ENCODE peak calls at places on chromosomes 12 and 14, in six cellular contexts. One of them, this sample, is unnamed. For H3K4me1, the result is how much of the 10 kb centered on the place peaks cover.

GRCh38 chr12:98725481-98726247 is 80.6 kb downstream of the APAF1 start:
- DNase-seq in neuronal stem cell: peak
- DNase-seq in neural progenitor cell: peak
- DNase-seq in aorta: no peak
- DNase-seq in OCI-LY7: peak
- DNase-seq in GM23338: peak
- DNase-seq in this sample: peak

GRCh38 chr12:68896881-68897540 is 36.0 kb downstream of the CPM start:
- DNase-seq in neural progenitor cell: no peak
- DNase-seq in OCI-LY7: peak
- DNase-seq in neuronal stem cell: no peak
- DNase-seq in aorta: no peak
- DNase-seq in GM23338: no peak
- DNase-seq in this sample: peak

GRCh38 chr12:1566449-1567135 is 27.8 kb downstream of the FBXL14 start:
- DNase-seq in GM23338: peak
- DNase-seq in OCI-LY7: no peak
- DNase-seq in aorta: no peak
- DNase-seq in neuronal stem cell: no peak
- DNase-seq in neural progenitor cell: peak
- DNase-seq in this sample: no peak

GRCh38 chr12:51941011-51941561 is 10.4 kb upstream of the ACVR1B start:
- DNase-seq in GM23338: peak
- DNase-seq in aorta: no peak
- DNase-seq in OCI-LY7: no peak
- DNase-seq in neuronal stem cell: no peak
- DNase-seq in neural progenitor cell: peak
- DNase-seq in this sample: peak

GRCh38 chr14:31122098-31122611 is 85.4 kb downstream of the HECTD1 start:
- DNase-seq in OCI-LY7: no peak
- DNase-seq in neural progenitor cell: no peak
- DNase-seq in aorta: no peak
- DNase-seq in neuronal stem cell: no peak
- DNase-seq in GM23338: no peak
- DNase-seq in this sample: no peak

GRCh38 chr12:23376238-23376637 is 573.2 kb downstream of the SOX5 start:
- DNase-seq in aorta: no peak
- DNase-seq in OCI-LY7: no peak
- DNase-seq in GM23338: peak
- DNase-seq in neuronal stem cell: no peak
- DNase-seq in neural progenitor cell: peak
- DNase-seq in this sample: no peak

GRCh38 chr14:52013984-52014600 is 24.7 kb downstream of the RTRAF start:
- DNase-seq in neuronal stem cell: no peak
- DNase-seq in neural progenitor cell: peak
- DNase-seq in OCI-LY7: peak
- DNase-seq in GM23338: peak
- DNase-seq in aorta: no peak
- DNase-seq in this sample: peak

GRCh38 chr14:91237219-91237618 is 7.3 kb downstream of the GPR68 start:
- DNase-seq in OCI-LY7: no peak
- DNase-seq in GM23338: no peak
- DNase-seq in neuronal stem cell: no peak
- DNase-seq in aorta: no peak
- DNase-seq in neural progenitor cell: no peak
- DNase-seq in this sample: no peak

GRCh38 chr14:87894920-87895319 is 98.1 kb downstream of the GALC start:
- DNase-seq in neural progenitor cell: no peak
- DNase-seq in OCI-LY7: no peak
- DNase-seq in GM23338: no peak
- DNase-seq in aorta: no peak
- DNase-seq in neuronal stem cell: no peak
- DNase-seq in this sample: no peak

GRCh38 chr12:129127771-129128170 is 274.5 kb downstream of the GLT1D1 start:
- DNase-seq in neuronal stem cell: no peak
- DNase-seq in OCI-LY7: no peak
- DNase-seq in GM23338: no peak
- DNase-seq in aorta: no peak
- DNase-seq in neural progenitor cell: no peak
- DNase-seq in this sample: no peak

GRCh38 chr14:61569783-61570182 is 125.5 kb upstream of the HIF1A start:
- DNase-seq in OCI-LY7: peak
- DNase-seq in aorta: no peak
- DNase-seq in neural progenitor cell: no peak
- DNase-seq in GM23338: no peak
- DNase-seq in neuronal stem cell: no peak
- DNase-seq in this sample: no peak

GRCh38 chr12:18262514-18262913 is 1.2 kb downstream of the PIK3C2G start:
- DNase-seq in neural progenitor cell: no peak
- DNase-seq in neuronal stem cell: no peak
- DNase-seq in GM23338: no peak
- DNase-seq in aorta: no peak
- DNase-seq in OCI-LY7: no peak
- DNase-seq in this sample: no peak

GRCh38 chr12:88952543-88952942 is 372.3 kb upstream of the KITLG start:
- DNase-seq in neuronal stem cell: no peak
- DNase-seq in OCI-LY7: no peak
- DNase-seq in aorta: no peak
- DNase-seq in neural progenitor cell: no peak
- DNase-seq in GM23338: no peak
- DNase-seq in this sample: no peak

GRCh38 chr12:88953029-88953586 is 372.8 kb upstream of the KITLG start:
- DNase-seq in GM23338: no peak
- DNase-seq in OCI-LY7: no peak
- DNase-seq in neuronal stem cell: no peak
- DNase-seq in aorta: no peak
- DNase-seq in neural progenitor cell: no peak
- DNase-seq in this sample: no peak

GRCh38 chr12:88958153-88958552 is 377.9 kb upstream of the KITLG start:
- DNase-seq in aorta: no peak
- DNase-seq in GM23338: peak
- DNase-seq in neuronal stem cell: no peak
- DNase-seq in OCI-LY7: no peak
- DNase-seq in neural progenitor cell: no peak
- DNase-seq in this sample: no peak

GRCh38 chr12:88957358-88957757 is 377.1 kb upstream of the KITLG start:
- DNase-seq in GM23338: no peak
- DNase-seq in neural progenitor cell: no peak
- DNase-seq in neuronal stem cell: no peak
- DNase-seq in aorta: no peak
- DNase-seq in OCI-LY7: no peak
- DNase-seq in this sample: no peak

DNA sequence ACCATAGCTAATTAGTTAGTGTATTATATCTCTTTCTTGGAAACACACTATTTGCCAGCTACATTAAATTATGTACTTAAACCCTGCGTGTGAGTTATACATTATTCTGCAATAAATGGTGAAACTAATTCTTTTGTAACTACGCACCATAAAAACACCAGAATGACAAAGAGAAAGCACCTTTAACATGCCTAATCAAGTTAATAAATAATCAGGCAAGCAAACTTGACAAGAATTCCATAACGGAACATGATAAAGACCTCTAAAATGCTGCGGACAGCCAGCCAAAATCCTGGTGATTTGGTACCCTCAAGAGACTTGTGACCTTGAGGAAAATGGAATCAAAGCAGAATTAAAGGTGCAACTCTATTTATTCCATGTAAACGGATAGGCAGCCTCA is 375.3 kb upstream of the KITLG start:
- DNase-seq in GM23338: no peak
- DNase-seq in neural progenitor cell: no peak
- DNase-seq in OCI-LY7: no peak
- DNase-seq in aorta: no peak
- DNase-seq in neuronal stem cell: no peak
- DNase-seq in this sample: no peak
- H3K4me3 ChIP-seq in GM23338: no peak
- H3K4me3 ChIP-seq in neural progenitor cell: no peak
- H3K4me3 ChIP-seq in OCI-LY7: no peak
- H3K4me3 ChIP-seq in aorta: no peak
- H3K4me3 ChIP-seq in neuronal stem cell: no peak
- H3K4me3 ChIP-seq in this sample: no peak

GRCh38 chr14:20198991-20199390 is 8.3 kb downstream of the OR11G2 start:
- DNase-seq in OCI-LY7: no peak
- DNase-seq in GM23338: no peak
- DNase-seq in aorta: no peak
- DNase-seq in neuronal stem cell: no peak
- DNase-seq in neural progenitor cell: no peak
- DNase-seq in this sample: no peak
- H3K4me1 ChIP-seq in OCI-LY7: under half
- H3K4me1 ChIP-seq in GM23338: under half
- H3K4me1 ChIP-seq in aorta: under half
- H3K4me1 ChIP-seq in neuronal stem cell: under half
- H3K4me1 ChIP-seq in neural progenitor cell: under half
- H3K4me1 ChIP-seq in this sample: under half

GRCh38 chr12:124694250-124694649 is 126.8 kb upstream of the NCOR2 start:
- DNase-seq in OCI-LY7: peak
- DNase-seq in neuronal stem cell: no peak
- DNase-seq in GM23338: no peak
- DNase-seq in aorta: no peak
- DNase-seq in neural progenitor cell: no peak
- DNase-seq in this sample: no peak
- H3K4me3 ChIP-seq in OCI-LY7: no peak
- H3K4me3 ChIP-seq in neuronal stem cell: no peak
- H3K4me3 ChIP-seq in GM23338: no peak
- H3K4me3 ChIP-seq in aorta: no peak
- H3K4me3 ChIP-seq in neural progenitor cell: no peak
- H3K4me3 ChIP-seq in this sample: no peak

DNA sequence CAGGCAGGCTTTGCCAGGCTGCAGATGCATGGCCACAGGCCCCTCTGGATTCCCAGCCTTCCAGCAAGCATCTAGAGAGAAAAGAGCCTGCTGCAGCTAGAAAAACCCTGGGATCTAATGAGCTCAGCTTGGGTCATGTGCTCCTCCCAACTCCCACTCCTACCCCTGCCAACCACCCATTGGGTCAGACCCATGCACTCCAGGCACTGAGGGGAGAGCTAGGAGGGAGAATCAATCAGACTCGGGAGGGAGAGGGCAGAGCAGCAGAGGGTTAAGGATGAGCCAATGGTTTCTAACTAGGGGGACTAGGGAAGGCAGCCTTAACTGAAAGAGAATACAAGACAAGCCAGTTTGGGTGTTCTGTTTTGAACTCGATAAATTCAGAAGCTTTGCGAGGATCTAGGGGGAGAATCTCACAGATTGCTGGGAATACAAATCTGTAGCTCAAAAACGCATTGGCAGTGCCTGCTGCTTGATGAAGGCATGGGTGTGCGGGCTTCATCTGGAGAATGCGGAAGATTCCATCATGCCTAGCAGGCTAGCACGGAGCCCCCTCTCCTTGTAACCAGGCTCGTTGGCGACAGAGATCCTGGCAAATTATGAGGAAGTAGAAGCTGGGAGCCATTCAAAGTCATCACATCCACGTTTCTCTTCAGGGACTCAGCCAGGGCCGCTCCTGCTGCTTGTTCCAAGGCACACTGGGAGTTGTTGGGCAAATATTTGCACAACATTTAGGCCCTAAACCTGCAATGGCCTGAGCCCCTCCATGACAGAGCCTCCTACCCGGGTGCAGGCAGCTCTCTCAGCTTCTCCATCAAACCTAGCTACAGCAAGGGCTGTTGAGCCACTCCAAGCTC is 56.4 kb downstream of the VCPKMT start:
- DNase-seq in GM23338: no peak
- DNase-seq in aorta: no peak
- DNase-seq in OCI-LY7: no peak
- DNase-seq in neuronal stem cell: no peak
- DNase-seq in neural progenitor cell: no peak
- DNase-seq in this sample: peak
- H3K4me1 ChIP-seq in GM23338: under half
- H3K4me1 ChIP-seq in aorta: under half
- H3K4me1 ChIP-seq in OCI-LY7: half or more
- H3K4me1 ChIP-seq in neuronal stem cell: under half
- H3K4me1 ChIP-seq in neural progenitor cell: under half
- H3K4me1 ChIP-seq in this sample: under half